ENCODE peak calls at places on chromosomes 4 and X, in seven cellular contexts. H is GM12865, W is bronchial epithelial cell, L is MV-4-11, M is foreskin fibroblast, X is HS-5, J is hepatocyte. A is an unnamed sample.

GRCh38 chr4:165301833-165302232 is 25.6 kb upstream of the MSMO1 start:
- DNase-seq in H (peak), W (no peak), L (peak), M (no peak), X (no peak), J (no peak), A (no peak)

GRCh38 chrX:30161043-30161442 is 54.3 kb upstream of the MAGEB2 start:
- DNase-seq in H (no peak), W (no peak), L (no peak), M (no peak), X (no peak), J (no peak), A (no peak)

GRCh38 chr4:174422893-174423256 is 99.4 kb downstream of the HPGD start:
- DNase-seq in H (no peak), W (no peak), L (no peak), M (no peak), X (no peak), J (no peak), A (no peak)

GRCh38 chrX:54807524-54808108 is at the start of gene MAGED2:
- DNase-seq in H (no peak), W (peak), L (no peak), M (no peak), X (no peak), J (peak), A (peak)

GRCh38 chrX:133655262-133655913 is 240.1 kb upstream of the GPC4 start:
- DNase-seq in H (no peak), W (peak), L (no peak), M (no peak), X (no peak), J (no peak), A (no peak)

GRCh38 chrX:141811438-141811837 is 26.7 kb upstream of the MAGEC3 start:
- DNase-seq in H (no peak), W (no peak), L (no peak), M (no peak), X (no peak), J (no peak), A (no peak)

GRCh38 chr4:141246243-141246642 is 25.5 kb downstream of the ZNF330 start:
- DNase-seq in H (no peak), W (no peak), L (peak), M (peak), X (peak), J (no peak), A (peak)

GRCh38 chrX:346034-346813 is 27.6 kb upstream of the GTPBP6 start:
- DNase-seq in H (no peak), W (no peak), L (no peak), M (no peak), X (no peak), J (no peak), A (no peak)

GRCh38 chr4:99323761-99324160 is 2.6 kb upstream of the ADH1B start:
- DNase-seq in H (no peak), W (no peak), L (no peak), M (peak), X (no peak), J (no peak), A (no peak)

GRCh38 chr4:11495291-11495690 is 66.6 kb upstream of the HS3ST1 start:
- DNase-seq in H (no peak), W (no peak), L (peak), M (no peak), X (no peak), J (no peak), A (no peak)

GRCh38 chr4:146525754-146526153 is 4.0 kb upstream of the SLC10A7 start:
- DNase-seq in H (no peak), W (no peak), L (peak), M (no peak), X (no peak), J (no peak), A (no peak)

GRCh38 chrX:30313322-30313721 is 4.1 kb upstream of the NR0B1 start:
- DNase-seq in H (no peak), W (no peak), L (no peak), M (no peak), X (no peak), J (peak), A (no peak)

GRCh38 chrX:81304545-81304944 is 102.6 kb downstream of the SH3BGRL start:
- DNase-seq in H (no peak), W (no peak), L (peak), M (no peak), X (no peak), J (no peak), A (no peak)

GRCh38 chrX:154813801-154814200 is 8.5 kb upstream of the MPP1 start:
- DNase-seq in H (no peak), W (no peak), L (no peak), M (no peak), X (no peak), J (no peak), A (no peak)

GRCh38 chr4:48439988-48440387 is 43.2 kb upstream of the SLC10A4 start:
- DNase-seq in H (no peak), W (no peak), L (no peak), M (no peak), X (no peak), J (no peak), A (no peak)

GRCh38 chr4:33518852-33519251 is 2725.5 kb downstream of the ARAP2 start:
- DNase-seq in H (no peak), W (no peak), L (no peak), M (no peak), X (no peak), J (no peak), A (peak)

GRCh38 chrX:53321216-53321942 is 40.0 kb upstream of the IQSEC2 start:
- DNase-seq in H (no peak), W (no peak), L (no peak), M (no peak), X (no peak), J (peak), A (peak)

GRCh38 chr4:3402409-3403103 is 39.2 kb upstream of the HGFAC start:
- DNase-seq in H (no peak), W (no peak), L (peak), M (no peak), X (peak), J (no peak), A (no peak)

GRCh38 chrX:8748855-8749254 is 16.9 kb upstream of the ANOS1 start:
- DNase-seq in H (peak), W (peak), L (no peak), M (no peak), X (no peak), J (peak), A (peak)

GRCh38 chrX:71911023-71911730 is 532 bp downstream of the NHSL2 start:
- DNase-seq in H (no peak), W (no peak), L (no peak), M (no peak), X (no peak), J (peak), A (peak)

GRCh38 chrX:18390941-18391538 is 34.4 kb upstream of the CDKL5 start:
- DNase-seq in H (peak), W (peak), L (peak), M (peak), X (peak), J (peak), A (peak)

GRCh38 chr4:1369091-1369450 is 22.1 kb downstream of the UVSSA start:
- DNase-seq in H (no peak), W (no peak), L (no peak), M (no peak), X (no peak), J (no peak), A (no peak)

GRCh38 chr4:102826890-102827673 is at the start of gene UBE2D3:
- DNase-seq in H (peak), W (peak), L (peak), M (peak), X (peak), J (peak), A (peak)